ENCODE peak calls at places on chromosome 1, in nine cellular contexts. One of them, this sample, is unnamed.

GRCh38 chr1:116288201-116288598 is 84.8 kb upstream of the ATP1A1 start:
- DNase-seq in breast epithelium: no peak
- DNase-seq in activated T-helper 1 cell treated with anti-CD3 and anti-CD28 coated beads, Interleukin-2, amount 50 U/mL, for 16 hours: no peak
- DNase-seq in NCI-H345: no peak
- DNase-seq in T-cell: no peak
- DNase-seq in HEK293T: no peak
- DNase-seq in PC-3: no peak
- DNase-seq in Kasumi-1: no peak
- DNase-seq in stimulated activated CD4-positive, alpha-beta T cell treated with anti-CD3 and anti-CD28 coated beads, Interleukin-1b, Interleukin-23, amount 100 ng/mL, for 24 hours: no peak
- DNase-seq in this sample: no peak

GRCh38 chr1:87720561-87720960 is 391.9 kb downstream of the LMO4 start:
- DNase-seq in breast epithelium: no peak
- DNase-seq in activated T-helper 1 cell treated with anti-CD3 and anti-CD28 coated beads, Interleukin-2, amount 50 U/mL, for 16 hours: no peak
- DNase-seq in NCI-H345: no peak
- DNase-seq in T-cell: no peak
- DNase-seq in HEK293T: no peak
- DNase-seq in PC-3: no peak
- DNase-seq in Kasumi-1: no peak
- DNase-seq in stimulated activated CD4-positive, alpha-beta T cell treated with anti-CD3 and anti-CD28 coated beads, Interleukin-1b, Interleukin-23, amount 100 ng/mL, for 24 hours: no peak
- DNase-seq in this sample: no peak

GRCh38 chr1:209659909-209660308 is 7.7 kb upstream of the LAMB3 start:
- DNase-seq in breast epithelium: no peak
- DNase-seq in activated T-helper 1 cell treated with anti-CD3 and anti-CD28 coated beads, Interleukin-2, amount 50 U/mL, for 16 hours: no peak
- DNase-seq in NCI-H345: no peak
- DNase-seq in T-cell: no peak
- DNase-seq in HEK293T: no peak
- DNase-seq in PC-3: peak
- DNase-seq in Kasumi-1: peak
- DNase-seq in stimulated activated CD4-positive, alpha-beta T cell treated with anti-CD3 and anti-CD28 coated beads, Interleukin-1b, Interleukin-23, amount 100 ng/mL, for 24 hours: no peak
- DNase-seq in this sample: no peak

GRCh38 chr1:210347112-210347511 is 18.4 kb downstream of the HHAT start:
- DNase-seq in breast epithelium: no peak
- DNase-seq in activated T-helper 1 cell treated with anti-CD3 and anti-CD28 coated beads, Interleukin-2, amount 50 U/mL, for 16 hours: no peak
- DNase-seq in NCI-H345: no peak
- DNase-seq in T-cell: no peak
- DNase-seq in HEK293T: no peak
- DNase-seq in PC-3: no peak
- DNase-seq in Kasumi-1: no peak
- DNase-seq in stimulated activated CD4-positive, alpha-beta T cell treated with anti-CD3 and anti-CD28 coated beads, Interleukin-1b, Interleukin-23, amount 100 ng/mL, for 24 hours: no peak
- DNase-seq in this sample: no peak

GRCh38 chr1:17661546-17662157 is 93.5 kb upstream of the ACTL8 start:
- DNase-seq in breast epithelium: peak
- DNase-seq in activated T-helper 1 cell treated with anti-CD3 and anti-CD28 coated beads, Interleukin-2, amount 50 U/mL, for 16 hours: no peak
- DNase-seq in NCI-H345: peak
- DNase-seq in T-cell: peak
- DNase-seq in HEK293T: peak
- DNase-seq in PC-3: peak
- DNase-seq in Kasumi-1: peak
- DNase-seq in stimulated activated CD4-positive, alpha-beta T cell treated with anti-CD3 and anti-CD28 coated beads, Interleukin-1b, Interleukin-23, amount 100 ng/mL, for 24 hours: peak
- DNase-seq in this sample: peak

GRCh38 chr1:180889325-180889724 is 23.4 kb upstream of the KIAA1614 start:
- DNase-seq in breast epithelium: no peak
- DNase-seq in activated T-helper 1 cell treated with anti-CD3 and anti-CD28 coated beads, Interleukin-2, amount 50 U/mL, for 16 hours: no peak
- DNase-seq in NCI-H345: no peak
- DNase-seq in T-cell: no peak
- DNase-seq in HEK293T: no peak
- DNase-seq in PC-3: no peak
- DNase-seq in Kasumi-1: no peak
- DNase-seq in stimulated activated CD4-positive, alpha-beta T cell treated with anti-CD3 and anti-CD28 coated beads, Interleukin-1b, Interleukin-23, amount 100 ng/mL, for 24 hours: no peak
- DNase-seq in this sample: no peak

GRCh38 chr1:29516063-29516820 is 279.9 kb downstream of the PTPRU start:
- DNase-seq in breast epithelium: no peak
- DNase-seq in activated T-helper 1 cell treated with anti-CD3 and anti-CD28 coated beads, Interleukin-2, amount 50 U/mL, for 16 hours: no peak
- DNase-seq in NCI-H345: no peak
- DNase-seq in T-cell: no peak
- DNase-seq in HEK293T: no peak
- DNase-seq in PC-3: no peak
- DNase-seq in Kasumi-1: no peak
- DNase-seq in stimulated activated CD4-positive, alpha-beta T cell treated with anti-CD3 and anti-CD28 coated beads, Interleukin-1b, Interleukin-23, amount 100 ng/mL, for 24 hours: no peak
- DNase-seq in this sample: no peak

GRCh38 chr1:116825735-116826438 is 71.7 kb downstream of the CD2 start:
- DNase-seq in breast epithelium: no peak
- DNase-seq in activated T-helper 1 cell treated with anti-CD3 and anti-CD28 coated beads, Interleukin-2, amount 50 U/mL, for 16 hours: no peak
- DNase-seq in NCI-H345: peak
- DNase-seq in T-cell: no peak
- DNase-seq in HEK293T: peak
- DNase-seq in PC-3: no peak
- DNase-seq in Kasumi-1: no peak
- DNase-seq in stimulated activated CD4-positive, alpha-beta T cell treated with anti-CD3 and anti-CD28 coated beads, Interleukin-1b, Interleukin-23, amount 100 ng/mL, for 24 hours: no peak
- DNase-seq in this sample: no peak

GRCh38 chr1:145871994-145872411 is 13.1 kb upstream of the PIAS3 start:
- DNase-seq in breast epithelium: no peak
- DNase-seq in activated T-helper 1 cell treated with anti-CD3 and anti-CD28 coated beads, Interleukin-2, amount 50 U/mL, for 16 hours: no peak
- DNase-seq in NCI-H345: no peak
- DNase-seq in T-cell: peak
- DNase-seq in HEK293T: no peak
- DNase-seq in PC-3: no peak
- DNase-seq in Kasumi-1: peak
- DNase-seq in stimulated activated CD4-positive, alpha-beta T cell treated with anti-CD3 and anti-CD28 coated beads, Interleukin-1b, Interleukin-23, amount 100 ng/mL, for 24 hours: no peak
- DNase-seq in this sample: no peak

GRCh38 chr1:165675794-165676193 is 22.6 kb downstream of the ALDH9A1 start:
- DNase-seq in breast epithelium: no peak
- DNase-seq in activated T-helper 1 cell treated with anti-CD3 and anti-CD28 coated beads, Interleukin-2, amount 50 U/mL, for 16 hours: no peak
- DNase-seq in NCI-H345: no peak
- DNase-seq in T-cell: no peak
- DNase-seq in HEK293T: no peak
- DNase-seq in PC-3: peak
- DNase-seq in Kasumi-1: no peak
- DNase-seq in stimulated activated CD4-positive, alpha-beta T cell treated with anti-CD3 and anti-CD28 coated beads, Interleukin-1b, Interleukin-23, amount 100 ng/mL, for 24 hours: no peak
- DNase-seq in this sample: no peak

GRCh38 chr1:203216274-203217138 is 13.0 kb downstream of the CHIT1 start:
- DNase-seq in breast epithelium: no peak
- DNase-seq in activated T-helper 1 cell treated with anti-CD3 and anti-CD28 coated beads, Interleukin-2, amount 50 U/mL, for 16 hours: peak
- DNase-seq in NCI-H345: peak
- DNase-seq in T-cell: peak
- DNase-seq in HEK293T: peak
- DNase-seq in PC-3: peak
- DNase-seq in Kasumi-1: peak
- DNase-seq in stimulated activated CD4-positive, alpha-beta T cell treated with anti-CD3 and anti-CD28 coated beads, Interleukin-1b, Interleukin-23, amount 100 ng/mL, for 24 hours: peak
- DNase-seq in this sample: peak

GRCh38 chr1:64223329-64224151 is 20.1 kb downstream of the UBE2U start:
- DNase-seq in breast epithelium: no peak
- DNase-seq in activated T-helper 1 cell treated with anti-CD3 and anti-CD28 coated beads, Interleukin-2, amount 50 U/mL, for 16 hours: no peak
- DNase-seq in NCI-H345: no peak
- DNase-seq in T-cell: no peak
- DNase-seq in HEK293T: peak
- DNase-seq in PC-3: peak
- DNase-seq in Kasumi-1: no peak
- DNase-seq in stimulated activated CD4-positive, alpha-beta T cell treated with anti-CD3 and anti-CD28 coated beads, Interleukin-1b, Interleukin-23, amount 100 ng/mL, for 24 hours: no peak
- DNase-seq in this sample: peak

GRCh38 chr1:192809286-192810252 is 730 bp downstream of the RGS2 start:
- DNase-seq in breast epithelium: no peak
- DNase-seq in activated T-helper 1 cell treated with anti-CD3 and anti-CD28 coated beads, Interleukin-2, amount 50 U/mL, for 16 hours: no peak
- DNase-seq in NCI-H345: peak
- DNase-seq in T-cell: peak
- DNase-seq in HEK293T: peak
- DNase-seq in PC-3: peak
- DNase-seq in Kasumi-1: peak
- DNase-seq in stimulated activated CD4-positive, alpha-beta T cell treated with anti-CD3 and anti-CD28 coated beads, Interleukin-1b, Interleukin-23, amount 100 ng/mL, for 24 hours: peak
- DNase-seq in this sample: no peak

This sample was measured in NCI-H226.